ENCODE peak calls at places on chromosomes 2 and 18, in six cellular contexts. R, Q, B, I, F and K are unnamed samples.

GRCh38 chr2:71100195-71100964 is 29.6 kb downstream of the MCEE start:
- DNase-seq in R (peak), Q (peak), B (peak), I (peak), F (peak), K (no peak)

GRCh38 chr2:194545978-194546377 is 1111.0 kb upstream of the SLC39A10 start:
- DNase-seq in R (no peak), Q (peak), B (no peak), I (no peak), F (no peak), K (no peak)

GRCh38 chr18:52531836-52532235 is 191.8 kb downstream of the DCC start:
- DNase-seq in R (no peak), Q (no peak), B (no peak), I (no peak), F (no peak), K (no peak)

GRCh38 chr2:228629251-228629650 is 447.8 kb upstream of the SPHKAP start:
- DNase-seq in R (no peak), Q (no peak), B (no peak), I (no peak), F (no peak), K (no peak)

GRCh38 chr2:98478861-98479770 is 34.5 kb downstream of the INPP4A start:
- DNase-seq in R (no peak), Q (no peak), B (no peak), I (no peak), F (no peak), K (no peak)

GRCh38 chr2:215565897-215566296 is 130.0 kb upstream of the FN1 start:
- DNase-seq in R (no peak), Q (no peak), B (no peak), I (no peak), F (no peak), K (no peak)

GRCh38 chr2:105409717-105410116 is 10.9 kb upstream of the FHL2 start:
- DNase-seq in R (no peak), Q (no peak), B (no peak), I (no peak), F (no peak), K (no peak)

GRCh38 chr2:46387886-46388515 is 90.8 kb downstream of the EPAS1 start:
- DNase-seq in R (no peak), Q (peak), B (no peak), I (no peak), F (no peak), K (no peak)

GRCh38 chr2:134372611-134373131 is 118.8 kb downstream of the MGAT5 start:
- DNase-seq in R (no peak), Q (no peak), B (no peak), I (no peak), F (no peak), K (no peak)

GRCh38 chr18:3383381-3383915 is 66.5 kb upstream of the TGIF1 start:
- DNase-seq in R (no peak), Q (no peak), B (no peak), I (no peak), F (no peak), K (no peak)

GRCh38 chr2:156147594-156148330 is 184.8 kb downstream of the NR4A2 start:
- DNase-seq in R (no peak), Q (no peak), B (no peak), I (no peak), F (no peak), K (no peak)

GRCh38 chr2:208725280-208725679 is 318.7 kb downstream of the PTH2R start:
- DNase-seq in R (no peak), Q (no peak), B (no peak), I (no peak), F (no peak), K (no peak)

GRCh38 chr2:263774-264492 is at the start of gene SH3YL1:
- DNase-seq in R (no peak), Q (no peak), B (no peak), I (peak), F (no peak), K (peak)

GRCh38 chr2:240817496-240818292 is 2.3 kb downstream of the KIF1A start:
- DNase-seq in R (no peak), Q (no peak), B (no peak), I (no peak), F (no peak), K (no peak)

GRCh38 chr2:120786038-120786437 is 50.4 kb downstream of the GLI2 start:
- DNase-seq in R (no peak), Q (no peak), B (no peak), I (no peak), F (no peak), K (no peak)

GRCh38 chr2:138922973-138923563 is 142.9 kb upstream of the NXPH2 start:
- DNase-seq in R (no peak), Q (peak), B (no peak), I (no peak), F (no peak), K (no peak)

GRCh38 chr2:43569921-43570320 is 25.9 kb downstream of the THADA start:
- DNase-seq in R (no peak), Q (no peak), B (no peak), I (no peak), F (peak), K (no peak)

GRCh38 chr2:183964565-183964964 is 633.8 kb upstream of the ZNF804A start:
- DNase-seq in R (no peak), Q (no peak), B (no peak), I (no peak), F (no peak), K (no peak)

GRCh38 chr2:88429929-88430328 is 22.6 kb downstream of the FOXI3 start:
- DNase-seq in R (no peak), Q (no peak), B (no peak), I (no peak), F (no peak), K (no peak)

GRCh38 chr18:24982831-24983230 is 369.1 kb downstream of the ZNF521 start:
- DNase-seq in R (no peak), Q (no peak), B (no peak), I (no peak), F (no peak), K (no peak)

GRCh38 chr2:14790041-14790640 is 157.6 kb downstream of the LRATD1 start:
- DNase-seq in R (no peak), Q (no peak), B (no peak), I (no peak), F (no peak), K (no peak)

GRCh38 chr2:8462280-8462679 is 219.6 kb upstream of the ID2 start:
- DNase-seq in R (no peak), Q (no peak), B (no peak), I (no peak), F (no peak), K (no peak)

GRCh38 chr2:62347563-62348270 is 151.8 kb downstream of the B3GNT2 start:
- DNase-seq in R (no peak), Q (no peak), B (no peak), I (no peak), F (peak), K (no peak)

GRCh38 chr2:46763861-46764260 is 151.7 kb downstream of the MCFD2 start:
- DNase-seq in R (no peak), Q (no peak), B (no peak), I (no peak), F (no peak), K (no peak)

GRCh38 chr18:26383454-26384270 is 157.4 kb downstream of the TAF4B start:
- DNase-seq in R (peak), Q (peak), B (no peak), I (no peak), F (peak), K (no peak)

GRCh38 chr2:166060191-166060590 is 67.6 kb downstream of the SCN1A start:
- DNase-seq in R (no peak), Q (no peak), B (no peak), I (no peak), F (no peak), K (no peak)

GRCh38 chr2:27308359-27308875 is at the start of gene UCN:
- DNase-seq in R (no peak), Q (no peak), B (no peak), I (no peak), F (no peak), K (no peak)

GRCh38 chr18:23181547-23181946 is 46.3 kb downstream of the CABLES1 start:
- DNase-seq in R (no peak), Q (no peak), B (no peak), I (no peak), F (no peak), K (no peak)

GRCh38 chr2:229974271-229974670 is 52.0 kb downstream of the FBXO36 start:
- DNase-seq in R (no peak), Q (no peak), B (no peak), I (no peak), F (no peak), K (no peak)

GRCh38 chr18:74608681-74609080 is 11.0 kb downstream of the ZNF407 start:
- DNase-seq in R (no peak), Q (peak), B (no peak), I (no peak), F (no peak), K (no peak)

DNA sequence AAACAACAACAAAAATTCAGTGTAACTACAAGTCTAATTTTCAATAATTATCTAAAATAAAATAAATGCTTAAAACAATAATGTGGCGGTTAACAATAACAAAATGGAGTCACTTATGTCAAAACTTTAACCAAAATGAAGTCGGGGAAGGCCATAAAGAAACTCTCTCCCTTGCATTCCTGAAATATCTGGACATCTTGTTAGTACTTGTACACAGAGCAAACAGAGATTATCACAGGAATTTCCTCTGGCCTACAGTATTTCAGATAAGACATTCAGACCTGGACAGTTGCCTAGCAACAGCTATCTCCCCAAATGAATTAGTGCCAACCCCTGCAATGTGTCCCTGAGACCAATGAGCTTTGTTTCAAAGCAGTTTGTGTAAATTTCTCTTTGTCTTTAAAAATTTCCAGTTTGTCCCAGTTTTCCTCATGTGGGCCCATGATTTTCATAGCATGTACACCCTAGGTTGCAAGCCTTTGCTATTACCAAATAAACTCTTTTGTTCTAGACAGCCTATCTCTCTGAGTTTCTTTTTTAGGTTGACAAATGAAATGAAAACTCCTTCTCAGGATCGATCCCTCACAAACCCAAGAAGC is 68.6 kb downstream of the EXOC6B start:
- DNase-seq in R (peak), Q (peak), B (no peak), I (no peak), F (no peak), K (no peak)
- TF ChIP-seq TAF1 in R (no peak), Q (no peak), B (no peak), I (no peak), F (no peak), K (no peak)

DNA sequence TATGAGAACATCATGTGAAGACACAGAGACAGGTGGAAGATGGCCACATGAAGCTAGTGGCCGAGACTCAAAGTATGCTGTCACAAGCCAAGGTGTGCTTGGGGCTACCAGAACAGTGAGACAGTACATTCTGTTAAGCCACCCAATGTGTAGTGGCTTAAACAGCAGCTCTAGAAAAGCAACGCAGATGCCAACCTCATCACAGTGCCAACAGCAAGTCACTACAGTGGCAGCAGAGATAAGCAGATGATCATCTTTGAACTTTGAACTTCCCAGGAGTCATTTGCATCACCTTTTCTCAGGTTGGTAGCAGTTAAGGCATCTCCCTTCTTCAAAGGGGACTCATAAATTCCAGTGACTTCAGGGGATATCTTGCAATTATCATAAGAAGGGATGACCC is 394.4 kb downstream of the LRP1B start:
- DNase-seq in R (no peak), Q (no peak), B (no peak), I (no peak), F (no peak), K (no peak)
- TF ChIP-seq POLR2AphosphoS5 in R (no peak), Q (no peak), B (no peak), I (no peak), F (no peak), K (no peak)

DNA sequence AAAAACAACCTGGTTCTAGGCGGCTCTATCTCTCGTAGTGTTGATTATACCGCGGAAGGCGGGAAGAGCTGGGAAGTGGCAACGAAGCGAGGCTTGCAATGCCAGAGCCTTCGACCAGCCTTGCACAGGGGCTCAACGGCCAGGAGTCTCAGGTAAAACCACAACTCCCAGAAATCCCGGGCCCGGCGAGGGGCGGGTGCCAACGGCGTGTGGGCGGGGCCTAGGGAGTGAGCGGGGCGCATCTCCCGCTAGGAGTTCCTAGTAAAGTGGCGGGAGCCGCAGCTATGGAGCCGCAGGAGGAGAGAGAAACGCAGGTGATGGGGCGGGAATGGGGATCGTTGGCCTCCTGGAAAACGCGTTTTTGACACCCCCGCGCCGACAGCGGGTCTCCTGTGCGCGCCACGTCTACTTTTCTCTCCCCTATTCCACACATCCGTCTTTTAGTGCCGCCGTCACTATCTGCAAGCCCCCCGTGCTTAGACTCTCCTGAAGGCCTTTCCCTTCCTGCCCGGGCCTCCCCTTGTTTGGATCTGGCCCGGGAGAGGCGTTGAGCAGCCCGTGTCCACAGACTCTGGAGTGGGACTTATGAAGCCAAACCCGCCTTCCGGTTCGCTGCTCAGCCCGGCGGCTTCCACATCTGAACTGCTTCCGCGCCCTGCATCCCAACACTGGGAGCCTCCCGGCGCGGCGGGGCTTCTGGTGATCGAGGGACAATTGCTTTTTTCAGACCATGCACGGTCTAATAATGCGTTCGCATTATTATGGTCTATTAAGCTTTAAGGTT is at the start of gene HAUS1:
- DNase-seq in R (peak), Q (peak), B (peak), I (peak), F (peak), K (peak)
- TF ChIP-seq POLR2A in R (peak), Q (peak), B (peak), I (peak), F (peak), K (peak)

DNA sequence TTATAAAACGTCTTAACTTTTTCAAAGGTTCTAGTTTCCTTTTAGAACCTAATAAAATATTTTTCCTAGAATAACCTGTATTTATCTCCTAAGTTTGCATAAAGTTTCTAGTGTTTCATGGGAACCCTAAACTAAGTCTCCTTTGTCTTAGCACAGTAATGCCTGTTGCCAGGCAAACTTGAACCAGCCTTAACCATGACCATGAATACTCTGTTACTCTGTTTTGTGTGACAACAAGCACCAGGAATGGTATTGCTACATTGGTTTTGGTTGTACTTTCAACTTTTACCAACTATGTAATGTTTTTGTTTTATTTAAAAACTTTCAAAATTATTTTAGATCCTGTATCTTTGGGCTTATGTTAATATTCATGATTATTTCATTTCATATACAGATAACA is 137.6 kb downstream of the CERS6 start:
- DNase-seq in R (no peak), Q (no peak), B (no peak), I (no peak), F (no peak), K (no peak)
- TF ChIP-seq TAF1 in R (no peak), Q (no peak), B (no peak), I (no peak), F (no peak), K (no peak)

GRCh38 chr18:12599543-12599942 is 58.4 kb downstream of the SPIRE1 start:
- DNase-seq in R (no peak), Q (no peak), B (no peak), I (no peak), F (no peak), K (no peak)
- TF ChIP-seq POLR2AphosphoS5 in R (no peak), Q (no peak), B (no peak), I (no peak), F (no peak), K (no peak)

DNA sequence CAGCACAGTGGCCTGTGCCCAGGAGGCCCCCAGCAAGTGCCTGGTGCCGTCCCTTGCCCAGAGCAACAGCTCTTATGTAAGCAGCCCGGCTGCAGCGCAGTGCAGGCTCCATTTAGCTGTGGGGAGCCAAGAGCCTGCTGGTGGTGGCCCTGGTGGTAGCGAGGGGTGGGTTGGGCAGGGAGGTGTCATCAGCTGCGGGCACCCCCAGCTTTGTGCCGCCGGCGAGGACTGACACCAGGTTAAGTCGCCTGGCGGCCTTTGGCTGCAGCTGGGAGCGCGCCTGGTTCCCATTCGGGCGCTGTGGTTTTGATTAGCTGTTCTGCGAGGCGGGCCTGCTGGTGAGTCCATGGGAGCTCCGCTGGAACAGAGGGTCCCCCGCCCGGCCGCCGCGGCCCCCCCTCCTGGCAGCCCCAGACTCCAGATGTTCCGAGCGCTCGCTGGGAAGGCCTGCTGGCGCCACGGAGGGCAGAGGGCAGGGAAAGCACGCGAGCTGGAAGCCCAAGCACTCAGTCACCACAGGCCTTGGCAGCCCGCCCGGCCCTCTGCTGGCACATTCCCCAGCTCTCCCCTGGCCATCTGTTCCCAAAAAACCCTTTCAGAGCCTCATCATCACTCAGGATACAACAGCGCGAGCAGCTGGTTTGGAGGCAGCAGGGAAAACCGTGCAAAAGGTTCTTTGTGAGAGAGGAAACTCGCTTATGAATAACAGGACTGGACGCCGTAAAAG is 18.4 kb downstream of the ATOH8 start:
- DNase-seq in R (no peak), Q (peak), B (no peak), I (no peak), F (no peak), K (no peak)
- TF ChIP-seq POLR2A in R (no peak), Q (no peak), B (no peak), I (no peak), F (no peak), K (no peak)

DNA sequence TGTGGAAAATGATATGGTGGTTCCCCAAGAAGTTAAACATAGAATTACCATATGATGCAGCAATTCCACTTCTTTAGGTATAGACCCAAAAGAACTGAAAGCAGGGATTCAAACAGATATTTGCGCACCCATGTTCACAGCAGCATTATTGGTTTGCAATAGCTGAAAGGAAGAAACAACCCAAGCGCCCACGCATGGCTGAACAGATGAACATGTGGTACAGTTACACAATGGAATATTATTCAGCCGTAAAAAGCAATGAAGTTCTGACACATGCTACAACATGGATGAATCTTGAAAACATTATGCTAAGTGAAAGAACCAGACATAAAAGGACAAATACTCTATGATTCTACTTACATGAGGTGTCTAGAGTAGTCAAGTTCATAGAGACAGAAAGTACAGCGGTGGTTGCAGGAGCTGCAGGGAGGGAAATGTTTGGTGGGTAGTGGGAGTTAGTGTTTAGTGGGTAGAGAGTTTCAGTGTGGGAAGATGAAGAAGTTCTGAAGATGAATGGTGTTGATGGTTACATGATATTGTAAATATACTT is 26.7 kb upstream of the ASPRV1 start:
- DNase-seq in R (no peak), Q (no peak), B (no peak), I (no peak), F (no peak), K (no peak)
- TF ChIP-seq TAF1 in R (no peak), Q (no peak), B (no peak), I (no peak), F (no peak), K (no peak)

DNA sequence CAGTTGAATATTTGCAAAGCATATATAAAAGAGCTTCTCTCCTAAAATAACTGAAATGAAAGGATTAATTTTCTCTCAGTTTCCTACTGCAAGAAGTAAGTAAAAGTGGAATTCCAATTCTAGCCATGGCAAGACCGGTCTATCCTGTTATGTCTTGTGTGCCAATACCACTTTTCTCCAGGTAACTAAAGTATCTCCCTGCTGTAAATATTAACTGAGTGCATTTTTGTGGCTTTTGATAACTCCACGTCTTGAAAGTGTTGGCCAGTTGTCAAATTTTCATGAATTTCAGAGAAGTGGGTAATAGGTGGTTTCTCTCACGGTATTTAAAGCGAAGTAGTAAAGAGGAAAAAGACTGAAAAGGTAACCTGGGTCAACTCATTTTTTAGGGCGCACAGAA is 225.9 kb downstream of the NEDD4L start:
- DNase-seq in R (no peak), Q (no peak), B (no peak), I (no peak), F (no peak), K (no peak)
- TF ChIP-seq POLR2AphosphoS5 in R (no peak), Q (no peak), B (no peak), I (no peak), F (no peak), K (no peak)